ENCODE peak calls at places on chromosomes 6 and 20, in nine cellular contexts. M is fibroblast of lung, J is neural progenitor cell, L is pancreas, Q is heart left ventricle, O is aorta, X is SJSA1, P is sigmoid colon, U is psoas muscle. D is an unnamed sample.

GRCh38 chr20:12012241-12013222 is 94.8 kb downstream of the BTBD3 start:
- DNase-seq in M (peak; percentile 34), J (peak; percentile 58), L (peak; percentile 29), Q (peak; percentile 11), O (no peak), X (no peak), P (no peak), U (no peak), D (no peak)

GRCh38 chr6:8839626-8840025 is 404.3 kb upstream of the SLC35B3 start:
- DNase-seq in M (no peak), J (no peak), L (no peak), Q (no peak), O (no peak), X (no peak), P (no peak), U (no peak), D (no peak)

GRCh38 chr6:37602360-37602759 is 95.3 kb downstream of the MDGA1 start:
- DNase-seq in M (peak; percentile 67), J (no peak), L (no peak), Q (no peak), O (no peak), X (no peak), P (no peak), U (no peak), D (no peak)

GRCh38 chr6:131443014-131443413 is 130.0 kb upstream of the ARG1 start:
- DNase-seq in M (no peak), J (no peak), L (no peak), Q (no peak), O (no peak), X (no peak), P (no peak), U (no peak), D (no peak)

GRCh38 chr20:37677969-37678610 is 15.7 kb upstream of the CTNNBL1 start:
- DNase-seq in M (no peak), J (no peak), L (no peak), Q (no peak), O (no peak), X (no peak), P (no peak), U (no peak), D (no peak)

GRCh38 chr20:12207875-12208274 is 290.2 kb downstream of the BTBD3 start:
- DNase-seq in M (peak; percentile 18), J (peak; percentile 75), L (peak; percentile 22), Q (no peak), O (no peak), X (peak; percentile 44), P (no peak), U (no peak), D (no peak)

GRCh38 chr6:149499066-149499465 is 14.3 kb upstream of the ZC3H12D start:
- DNase-seq in M (peak; percentile 86), J (no peak), L (no peak), Q (no peak), O (no peak), X (no peak), P (no peak), U (no peak), D (no peak)

GRCh38 chr6:131840936-131841583 is 33.2 kb downstream of the ENPP1 start:
- DNase-seq in M (no peak), J (no peak), L (no peak), Q (no peak), O (no peak), X (no peak), P (no peak), U (no peak), D (no peak)

GRCh38 chr20:34085544-34086040 is 26.5 kb downstream of the EIF2S2 start:
- DNase-seq in M (no peak), J (no peak), L (no peak), Q (no peak), O (no peak), X (no peak), P (no peak), U (no peak), D (no peak)

GRCh38 chr20:4247898-4248858 is 232.8 kb upstream of the RNF24 start:
- DNase-seq in M (no peak), J (no peak), L (no peak), Q (no peak), O (no peak), X (no peak), P (no peak), U (no peak), D (no peak)

GRCh38 chr6:160221423-160221822 is 37.2 kb downstream of the SLC22A2 start:
- DNase-seq in M (peak; percentile 14), J (peak; percentile 6), L (no peak), Q (no peak), O (no peak), X (no peak), P (no peak), U (no peak), D (no peak)

GRCh38 chr6:45697605-45698004 is 318.1 kb downstream of the CLIC5 start:
- DNase-seq in M (peak; percentile 100), J (peak; percentile 46), L (no peak), Q (no peak), O (no peak), X (peak; percentile 94), P (no peak), U (no peak), D (no peak)

GRCh38 chr6:39521826-39522377 is 199.4 kb upstream of the KCNK16 start:
- DNase-seq in M (no peak), J (no peak), L (no peak), Q (no peak), O (no peak), X (no peak), P (no peak), U (no peak), D (no peak)

GRCh38 chr6:13360671-13361540 is 32.6 kb upstream of the TBC1D7 start:
- DNase-seq in M (peak; percentile 56), J (no peak), L (no peak), Q (peak; percentile 44), O (no peak), X (no peak), P (no peak), U (no peak), D (no peak)

GRCh38 chr6:21873562-21873961 is 280.0 kb downstream of the SOX4 start:
- DNase-seq in M (peak; percentile 97), J (no peak), L (no peak), Q (peak; percentile 75), O (peak; percentile 68), X (peak; percentile 47), P (peak; percentile 68), U (no peak), D (no peak)

GRCh38 chr20:63597651-63598478 is 23.8 kb upstream of the HELZ2 start:
- DNase-seq in M (no peak), J (no peak), L (no peak), Q (no peak), O (peak; percentile 27), X (no peak), P (no peak), U (no peak), D (no peak)

GRCh38 chr6:99296261-99296660 is 53.2 kb downstream of the FAXC start:
- DNase-seq in M (no peak), J (no peak), L (no peak), Q (no peak), O (no peak), X (no peak), P (no peak), U (no peak), D (no peak)

GRCh38 chr6:151186276-151186675 is 53.5 kb upstream of the AKAP12 start:
- DNase-seq in M (no peak), J (no peak), L (no peak), Q (no peak), O (no peak), X (no peak), P (no peak), U (no peak), D (no peak)

GRCh38 chr6:29757701-29758293 is 34.6 kb downstream of the HLA-F start:
- DNase-seq in M (no peak), J (no peak), L (no peak), Q (no peak), O (no peak), X (no peak), P (no peak), U (no peak), D (no peak)
- H3K4me1 ChIP-seq in M (no peaks in the 10 kb centered on the region), J (no peaks in the 10 kb centered on the region), L (no peaks in the 10 kb centered on the region), Q (peaks cover 5% of the 10 kb centered on the region), O (no peaks in the 10 kb centered on the region), X (no peaks in the 10 kb centered on the region), P (no peaks in the 10 kb centered on the region), U (peaks cover 5% of the 10 kb centered on the region), D (no peaks in the 10 kb centered on the region)

GRCh38 chr6:27865952-27866369 is 46.2 kb downstream of the OR2B2 start:
- DNase-seq in M (no peak), J (peak; percentile 58), L (peak; percentile 20), Q (no peak), O (no peak), X (peak; percentile 73), P (no peak), U (no peak), D (no peak)

GRCh38 chr6:27870486-27870885 is 41.7 kb downstream of the OR2B2 start:
- DNase-seq in M (no peak), J (no peak), L (no peak), Q (no peak), O (no peak), X (no peak), P (no peak), U (no peak), D (no peak)

GRCh38 chr6:27866370-27867050 is 45.7 kb downstream of the OR2B2 start:
- DNase-seq in M (peak; percentile 72), J (peak; percentile 60), L (peak; percentile 17), Q (no peak), O (no peak), X (peak; percentile 73), P (no peak), U (no peak), D (no peak)

GRCh38 chr6:27867051-27867940 is 44.9 kb downstream of the OR2B2 start:
- DNase-seq in M (peak; percentile 72), J (peak; percentile 84), L (peak; percentile 58), Q (peak; percentile 53), O (peak; percentile 89), X (peak; percentile 89), P (peak; percentile 73), U (peak; percentile 56), D (peak; percentile 82)

GRCh38 chr6:27867941-27868705 is 44.1 kb downstream of the OR2B2 start:
- DNase-seq in M (peak; percentile 6), J (no peak), L (no peak), Q (no peak), O (no peak), X (no peak), P (no peak), U (no peak), D (no peak)
- H3K27ac ChIP-seq in M (peak overlapping the region; percentile 94), J (peak overlapping the region; percentile 83), L (no peak overlapping the region), Q (peak overlapping the region; percentile 85), O (no peak overlapping the region), X (peak overlapping the region; percentile 89), P (no peak overlapping the region), U (no peak overlapping the region), D (no peak overlapping the region)

DNA sequence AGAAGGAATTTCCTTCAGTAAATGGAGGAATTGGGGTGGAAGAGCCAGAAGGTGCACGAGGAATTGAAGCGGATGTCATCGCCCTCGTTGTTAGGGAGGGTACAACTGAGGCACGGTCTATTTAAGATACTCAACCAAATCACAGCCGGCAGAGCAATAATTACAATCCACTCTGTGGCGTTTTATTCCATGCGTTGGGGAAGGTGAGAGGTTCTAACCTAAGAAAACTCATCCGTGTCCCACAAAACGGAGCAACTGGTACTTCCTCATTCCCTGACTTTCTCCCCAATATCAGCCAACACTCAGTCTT is 802 bp upstream of the RRBP1 start:
- DNase-seq in M (no peak), J (no peak), L (no peak), Q (no peak), O (no peak), X (no peak), P (no peak), U (no peak), D (no peak)
- H3K36me3 ChIP-seq in M (peaks cover 5% of the 10 kb centered on the region), J (no peaks in the 10 kb centered on the region), L (no peaks in the 10 kb centered on the region), Q (peaks cover 18% of the 10 kb centered on the region), O (no peaks in the 10 kb centered on the region), X (peaks cover 38% of the 10 kb centered on the region), P (no peaks in the 10 kb centered on the region), U (no peaks in the 10 kb centered on the region), D (peaks cover 21% of the 10 kb centered on the region)

GRCh38 chr20:57676517-57677322 is 33.1 kb downstream of the PMEPA1 start:
- DNase-seq in M (no peak), J (no peak), L (no peak), Q (no peak), O (no peak), X (no peak), P (no peak), U (no peak), D (no peak)
- H3K4me1 ChIP-seq in M (no peaks in the 10 kb centered on the region), J (peaks cover 5% of the 10 kb centered on the region), L (no peaks in the 10 kb centered on the region), Q (peaks cover 65% of the 10 kb centered on the region), O (peaks cover 3% of the 10 kb centered on the region), X (no peaks in the 10 kb centered on the region), P (no peaks in the 10 kb centered on the region), U (peaks cover 7% of the 10 kb centered on the region), D (peaks cover 30% of the 10 kb centered on the region)